ENCODE peak calls at places on chromosomes 3 and 15, in four cellular contexts. P, N, B and T are unnamed samples.

GRCh38 chr15:77604973-77605372 is 27.7 kb downstream of the LINGO1 start:
- DNase-seq in P (no peak), N (no peak), B (no peak), T (no peak)

GRCh38 chr15:91692596-91692995 is 160.9 kb upstream of the SLCO3A1 start:
- DNase-seq in N (no peak), P (no peak), B (no peak), T (no peak)

GRCh38 chr3:136069933-136070332 is 104.4 kb downstream of the PPP2R3A start:
- DNase-seq in B (no peak), P (no peak), N (no peak), T (no peak)

GRCh38 chr3:188760408-188760807 is 411.4 kb upstream of the TPRG1 start:
- DNase-seq in P (no peak), N (no peak), B (no peak), T (no peak)

GRCh38 chr15:22949074-22949547 is 31.1 kb downstream of the CYFIP1 start:
- DNase-seq in P (no peak), N (peak), B (peak), T (no peak)

GRCh38 chr3:172601066-172601832 is 78.0 kb upstream of the TNFSF10 start:
- DNase-seq in P (no peak), N (no peak), B (no peak), T (no peak)

GRCh38 chr15:77821188-77821958 is 188.7 kb upstream of the LINGO1 start:
- DNase-seq in P (no peak), N (peak), B (peak), T (no peak)

GRCh38 chr3:66336358-66336766 is 115.6 kb downstream of the SLC25A26 start:
- DNase-seq in P (peak), B (no peak), N (no peak), T (no peak)

GRCh38 chr3:29279276-29279675 is 1.6 kb upstream of the RBMS3 start:
- DNase-seq in P (no peak), N (no peak), B (peak), T (no peak)

GRCh38 chr3:29280675-29281264 is at the start of gene RBMS3:
- DNase-seq in N (peak), P (peak), B (peak), T (peak)

GRCh38 chr3:29281265-29282228 is 676 bp downstream of the RBMS3 start:
- DNase-seq in P (no peak), B (peak), N (peak), T (no peak)

GRCh38 chr3:29277249-29277648 is 3.6 kb upstream of the RBMS3 start:
- DNase-seq in B (no peak), P (no peak), N (no peak), T (no peak)

GRCh38 chr3:29279830-29280229 is 1.0 kb upstream of the RBMS3 start:
- DNase-seq in N (peak), B (peak), P (no peak), T (no peak)
- H3K4me3 ChIP-seq in N (peak), B (peak), P (no peak), T (no peak)

DNA sequence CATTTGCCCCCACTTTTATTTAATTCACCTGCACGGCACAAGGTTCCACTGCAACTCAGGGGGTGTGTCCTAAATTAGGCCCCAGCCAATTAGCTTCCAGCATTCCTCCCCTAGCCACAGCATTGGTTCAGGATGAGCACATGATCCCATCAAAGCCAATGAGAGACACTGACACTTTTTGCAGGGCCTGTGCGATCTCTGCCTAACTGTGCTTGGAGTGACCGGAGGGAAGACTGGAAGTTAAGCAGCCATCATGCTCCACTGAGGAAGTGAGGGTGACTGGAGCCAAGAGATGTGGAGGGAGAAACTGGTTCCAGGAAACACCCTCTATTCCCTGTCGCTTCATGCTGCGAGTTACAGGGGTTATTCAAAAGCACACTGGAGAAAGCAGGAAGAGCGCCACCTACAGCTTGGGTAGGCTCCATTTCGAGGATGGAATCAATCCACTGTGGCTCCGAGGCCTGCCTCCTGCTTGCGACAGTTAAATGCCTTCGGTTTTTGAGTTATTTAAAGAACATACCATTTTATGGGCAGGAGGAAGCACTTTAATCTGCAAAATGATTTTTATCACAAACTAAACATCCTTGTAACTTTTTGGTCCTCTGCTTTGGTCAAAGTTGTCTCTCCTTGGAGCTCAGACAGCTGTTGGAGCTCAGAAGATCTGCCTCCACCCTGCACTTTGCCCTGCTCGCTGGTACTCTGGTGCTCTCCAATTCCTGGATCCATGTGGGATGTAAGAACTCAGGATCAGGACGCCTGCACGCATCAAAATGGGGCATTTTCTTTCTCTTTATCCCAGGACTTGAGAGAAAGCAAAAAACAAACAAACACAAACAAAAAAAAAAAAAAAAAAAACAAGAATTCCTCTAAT is 122.4 kb upstream of the WNT5A start:
- DNase-seq in N (no peak), P (no peak), B (no peak), T (no peak)
- TF ChIP-seq CTCF in N (no peak), P (no peak), B (no peak), T (no peak)

GRCh38 chr15:44188810-44189209 is 6.3 kb downstream of the FRMD5 start:
- DNase-seq in B (no peak), N (no peak), P (no peak), T (no peak)

GRCh38 chr15:44193651-44194396 is 1.2 kb downstream of the FRMD5 start:
- DNase-seq in P (no peak), B (peak), N (no peak), T (no peak)

GRCh38 chr15:44199393-44199792 is 4.3 kb upstream of the FRMD5 start:
- DNase-seq in P (no peak), B (no peak), N (no peak), T (no peak)

GRCh38 chr15:44195151-44195740 is at the start of gene FRMD5:
- DNase-seq in B (peak), P (peak), N (peak), T (peak)

GRCh38 chr15:44194397-44195150 is 497 bp downstream of the FRMD5 start:
- DNase-seq in N (no peak), P (no peak), B (peak), T (no peak)
- H3K4me3 ChIP-seq in N (peak), P (peak), B (peak), T (no peak)

GRCh38 chr15:46304320-46304719 is 669.5 kb downstream of the SQOR start:
- DNase-seq in P (no peak), N (no peak), B (peak), T (no peak)
- TF ChIP-seq CTCF in P (peak), N (no peak), B (peak), T (no peak)

GRCh38 chr15:42058791-42059190 is 35.6 kb downstream of the PLA2G4D start:
- DNase-seq in N (no peak), P (no peak), B (no peak), T (no peak)

GRCh38 chr15:42057744-42058646 is 36.4 kb downstream of the PLA2G4D start:
- DNase-seq in B (no peak), N (no peak), P (no peak), T (peak)

GRCh38 chr15:42053914-42054313 is 33.1 kb upstream of the PLA2G4E start:
- DNase-seq in N (no peak), P (no peak), B (no peak), T (peak)

GRCh38 chr15:42059661-42060476 is 34.5 kb downstream of the PLA2G4D start:
- DNase-seq in N (no peak), P (no peak), B (peak), T (peak)

GRCh38 chr15:42056934-42057743 is 36.3 kb upstream of the PLA2G4E start:
- DNase-seq in P (no peak), B (peak), N (peak), T (peak)
- H3K4me3 ChIP-seq in P (peak), B (no peak), N (peak), T (no peak)